ENCODE peak calls at places on chromosomes 2 and 18, in five cellular contexts. D is ovary, M is epithelial cell of proximal tubule, W is HL-60, B is A549. R is an unnamed sample.

GRCh38 chr2:239121600-239122012 is 273.7 kb downstream of the TWIST2 start:
- DNase-seq in W (no peak), B (no peak), D (peak), M (no peak), R (no peak)

GRCh38 chr2:55109219-55109891 is 59.1 kb upstream of the RTN4 start:
- DNase-seq in W (no peak), B (peak), M (peak), D (no peak), R (no peak)

GRCh38 chr18:48983793-48984437 is 33.1 kb upstream of the SMAD7 start:
- DNase-seq in B (no peak), M (no peak), W (peak), D (no peak), R (no peak)

GRCh38 chr18:26317353-26317865 is 91.2 kb downstream of the TAF4B start:
- DNase-seq in B (peak), W (no peak), D (no peak), M (no peak), R (no peak)

GRCh38 chr2:113211226-113212105 is 37.7 kb downstream of the PSD4 start:
- DNase-seq in W (no peak), M (no peak), B (peak), D (peak), R (peak)

GRCh38 chr2:196144513-196145126 is 26.8 kb downstream of the STK17B start:
- DNase-seq in M (no peak), W (no peak), D (no peak), B (no peak), R (no peak)

GRCh38 chr2:11177871-11178598 is 22.8 kb downstream of the SLC66A3 start:
- DNase-seq in M (no peak), W (no peak), B (no peak), D (no peak), R (no peak)

GRCh38 chr2:227871375-227871788 is at the start of gene DAW1:
- DNase-seq in W (no peak), M (no peak), D (peak), B (no peak), R (peak)

GRCh38 chr2:223950448-223951347 is 5.6 kb upstream of the WDFY1 start:
- DNase-seq in M (no peak), B (no peak), W (no peak), D (no peak), R (no peak)

GRCh38 chr2:15881120-15881433 is 59.3 kb upstream of the MYCN start:
- DNase-seq in B (no peak), M (no peak), D (no peak), W (no peak), R (no peak)

GRCh38 chr18:3213231-3214059 is 6.3 kb downstream of the MYOM1 start:
- DNase-seq in D (no peak), M (no peak), W (peak), B (no peak), R (no peak)

GRCh38 chr2:74532222-74532621 is 2.5 kb downstream of the HTRA2 start:
- DNase-seq in D (no peak), M (no peak), W (no peak), B (peak), R (no peak)

GRCh38 chr2:43312751-43313641 is 86.6 kb upstream of the ZFP36L2 start:
- DNase-seq in D (no peak), M (peak), W (no peak), B (no peak), R (peak)

GRCh38 chr18:75320506-75320905 is 107.0 kb downstream of the SMIM21 start:
- DNase-seq in M (no peak), D (no peak), W (no peak), B (no peak), R (no peak)

GRCh38 chr2:21042958-21043743 is 722 bp downstream of the APOB start:
- DNase-seq in B (peak), W (peak), M (no peak), D (peak), R (no peak)

GRCh38 chr2:170710609-170710979 is 4.5 kb upstream of the SP5 start:
- DNase-seq in D (no peak), B (no peak), W (no peak), M (no peak), R (no peak)

GRCh38 chr18:79477711-79478483 is 82.2 kb downstream of the NFATC1 start:
- DNase-seq in W (no peak), M (no peak), D (peak), B (no peak), R (no peak)

GRCh38 chr18:58493516-58494253 is 135.2 kb downstream of the ALPK2 start:
- DNase-seq in M (peak), B (peak), W (peak), D (peak), R (peak)

GRCh38 chr2:51990684-51991083 is 958.8 kb upstream of the NRXN1 start:
- DNase-seq in M (no peak), D (no peak), W (no peak), B (no peak), R (no peak)

GRCh38 chr2:8146329-8147048 is 535.4 kb upstream of the ID2 start:
- DNase-seq in B (no peak), D (no peak), M (no peak), W (no peak), R (no peak)

GRCh38 chr2:65319674-65320041 is 92.0 kb downstream of the ACTR2 start:
- DNase-seq in D (no peak), B (no peak), M (no peak), W (no peak), R (no peak)

GRCh38 chr2:121689356-121689755 is 40.1 kb upstream of the CLASP1 start:
- DNase-seq in D (no peak), M (no peak), B (peak), W (no peak), R (peak)

GRCh38 chr18:21443776-21444464 is 156.6 kb downstream of the ESCO1 start:
- DNase-seq in B (no peak), M (no peak), D (no peak), W (no peak), R (no peak)

GRCh38 chr18:59616501-59616900 is 80.7 kb downstream of the CCBE1 start:
- DNase-seq in D (no peak), W (no peak), M (no peak), B (no peak), R (no peak)

GRCh38 chr18:58682429-58683069 is 11.3 kb downstream of the MALT1 start:
- DNase-seq in M (peak), D (peak), B (peak), W (no peak), R (peak)

GRCh38 chr18:10114727-10115463 is 201.1 kb downstream of the VAPA start:
- DNase-seq in D (no peak), M (no peak), W (no peak), B (no peak), R (no peak)

GRCh38 chr2:108560895-108561530 is 26.7 kb downstream of the LIMS1 start:
- DNase-seq in D (no peak), B (no peak), M (no peak), W (no peak), R (no peak)

GRCh38 chr18:55907352-55908045 is 319.5 kb upstream of the TCF4 start:
- DNase-seq in B (no peak), M (no peak), W (no peak), D (peak), R (no peak)

GRCh38 chr2:221572821-221573429 is 821 bp upstream of the EPHA4 start:
- DNase-seq in M (no peak), B (peak), D (peak), W (no peak), R (no peak)

GRCh38 chr18:4024702-4025101 is 430.4 kb downstream of the DLGAP1 start:
- DNase-seq in D (no peak), M (no peak), W (no peak), B (no peak), R (no peak)

GRCh38 chr2:27174638-27175037 is 25.8 kb downstream of the TCF23 start:
- DNase-seq in D (no peak), M (no peak), W (no peak), B (no peak), R (no peak)

GRCh38 chr2:27171351-27171848 is 22.6 kb downstream of the TCF23 start:
- DNase-seq in W (no peak), B (no peak), D (no peak), M (no peak), R (no peak)

GRCh38 chr2:27175330-27175729 is 26.5 kb downstream of the TCF23 start:
- DNase-seq in M (no peak), D (no peak), W (no peak), B (no peak), R (no peak)

GRCh38 chr2:27164960-27165763 is 16.4 kb downstream of the TCF23 start:
- DNase-seq in W (no peak), B (no peak), M (no peak), D (no peak), R (no peak)

GRCh38 chr2:27170569-27171337 is 21.9 kb downstream of the TCF23 start:
- DNase-seq in D (no peak), B (no peak), W (no peak), M (no peak), R (no peak)
- H3K4me3 ChIP-seq in D (no peak), B (no peak), W (no peak), M (no peak), R (no peak)

GRCh38 chr2:105889046-105889445 is 144.3 kb downstream of the NCK2 start:
- DNase-seq in B (no peak), M (no peak), W (no peak), D (no peak), R (no peak)

GRCh38 chr2:105890856-105891255 is 146.1 kb downstream of the NCK2 start:
- DNase-seq in B (no peak), M (no peak), D (no peak), W (no peak), R (no peak)

GRCh38 chr2:105886680-105887079 is 142.0 kb downstream of the NCK2 start:
- DNase-seq in W (no peak), D (no peak), B (no peak), M (no peak), R (no peak)

GRCh38 chr2:105887246-105887645 is 142.5 kb downstream of the NCK2 start:
- DNase-seq in B (no peak), D (no peak), W (no peak), M (no peak), R (no peak)

GRCh38 chr2:105888625-105889024 is 143.9 kb downstream of the NCK2 start:
- DNase-seq in M (no peak), B (peak), W (peak), D (no peak), R (no peak)
- TF ChIP-seq CTCF in M (peak), B (no peak), W (peak), D (no peak), R (no peak)

GRCh38 chr18:77102246-77103040 is 30.1 kb downstream of the MBP start:
- DNase-seq in D (no peak), W (no peak), B (no peak), M (no peak), R (peak)
- H3K4me3 ChIP-seq in D (no peak), W (no peak), B (peak), M (peak), R (peak)

DNA sequence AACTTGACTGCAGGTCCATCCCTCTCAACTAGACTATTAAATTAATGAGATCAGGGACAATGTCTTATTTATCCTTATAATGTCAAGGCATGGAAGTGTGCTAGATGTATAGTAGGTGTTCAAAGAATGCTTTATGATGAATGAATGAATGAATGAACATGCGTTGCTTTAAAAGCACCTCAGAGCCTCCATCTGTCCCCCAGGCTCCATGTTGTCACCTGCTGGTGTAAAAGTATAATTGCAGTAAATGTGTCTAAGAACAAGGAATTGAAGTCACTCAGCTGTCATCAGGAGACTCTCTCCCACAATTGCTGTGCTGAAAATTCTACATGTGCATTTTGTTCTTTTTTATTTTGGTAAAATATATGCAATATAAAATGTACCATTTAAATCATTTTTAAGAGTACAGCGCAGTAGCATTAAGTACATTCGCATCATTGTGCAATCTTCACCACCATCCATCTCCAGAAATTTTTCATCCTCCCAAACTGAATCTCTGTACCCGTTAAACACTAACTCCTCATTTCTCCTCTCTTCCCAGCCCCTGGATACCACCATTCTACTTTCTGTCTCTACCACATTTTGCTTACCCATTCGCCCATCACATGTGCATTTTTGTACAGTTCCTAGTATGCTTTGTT is 52.6 kb downstream of the GNAL start:
- DNase-seq in D (no peak), B (peak), W (peak), M (no peak), R (no peak)
- TF ChIP-seq CTCF in D (no peak), B (peak), W (peak), M (peak), R (peak)

GRCh38 chr2:218260742-218261423 is at the start of gene GPBAR1:
- DNase-seq in B (no peak), W (no peak), M (no peak), D (peak), R (no peak)

GRCh38 chr2:218261424-218262273 is 834 bp downstream of the GPBAR1 start:
- DNase-seq in W (no peak), M (no peak), D (peak), B (no peak), R (no peak)

GRCh38 chr2:218263817-218264611 is 3.2 kb downstream of the GPBAR1 start:
- DNase-seq in D (peak), M (no peak), W (no peak), B (no peak), R (no peak)

GRCh38 chr2:218264773-218265601 is 4.2 kb downstream of the GPBAR1 start:
- DNase-seq in B (no peak), M (no peak), D (peak), W (no peak), R (no peak)

GRCh38 chr2:218262631-218263586 is 2.1 kb downstream of the GPBAR1 start:
- DNase-seq in D (peak), W (no peak), M (no peak), B (no peak), R (no peak)
- H3K4me3 ChIP-seq in D (no peak), W (no peak), M (no peak), B (no peak), R (no peak)

DNA sequence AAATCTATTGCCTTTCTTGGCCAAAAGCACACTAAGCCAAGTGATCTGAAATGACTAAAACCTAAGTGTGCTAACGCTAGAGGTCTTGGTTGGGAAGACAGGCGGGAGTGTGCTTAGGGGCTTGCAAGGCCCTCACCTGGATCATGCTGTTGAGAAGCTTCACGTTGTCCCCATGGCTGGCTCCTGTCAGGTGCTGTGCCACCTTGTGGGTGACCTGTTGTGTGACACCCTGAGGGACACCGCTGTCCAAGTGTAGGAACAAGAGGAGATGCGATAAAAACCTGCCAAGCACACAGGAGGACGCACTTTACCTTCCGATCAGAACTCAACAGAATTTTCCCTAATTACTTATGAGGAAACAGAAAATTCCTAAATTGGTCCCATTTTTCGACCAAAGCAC is 50.8 kb downstream of the EPG5 start:
- DNase-seq in D (no peak), W (peak), B (peak), M (no peak), R (no peak)
- TF ChIP-seq CTCF in D (no peak), W (no peak), B (no peak), M (no peak), R (no peak)